ENCODE peak calls at places on chromosome 17, in eight cellular contexts. H is PC-9, Y is suprapubic skin, K is neural progenitor cell, P is GM12878, X is left lung, N is tibial nerve, F is fibroblast of lung. O is an unnamed sample.

GRCh38 chr17:30095507-30096244 is 20.9 kb upstream of the NSRP1 start:
- DNase-seq in H (peak; percentile 54), Y (no peak), K (peak; percentile 64), P (peak; percentile 36), X (no peak), N (peak; percentile 47), F (peak; percentile 80), O (peak; percentile 54)

GRCh38 chr17:82553210-82553930 is 33.8 kb downstream of the FOXK2 start:
- DNase-seq in H (no peak), Y (no peak), K (no peak), P (no peak), X (no peak), N (no peak), F (no peak), O (no peak)

GRCh38 chr17:38341035-38341721 is 2.6 kb downstream of the GPR179 start:
- DNase-seq in H (no peak), Y (no peak), K (peak; percentile 57), P (no peak), X (peak; percentile 81), N (peak; percentile 21), F (no peak), O (no peak)

GRCh38 chr17:82668631-82669099 is 20.4 kb upstream of the WDR45B start:
- DNase-seq in H (no peak), Y (no peak), K (peak; percentile 85), P (no peak), X (peak; percentile 88), N (no peak), F (peak; percentile 38), O (no peak)

GRCh38 chr17:7716901-7717755 is at the start of gene DNAH2:
- DNase-seq in H (peak; percentile 71), Y (no peak), K (peak; percentile 98), P (no peak), X (peak; percentile 89), N (peak; percentile 47), F (peak; percentile 96), O (peak; percentile 50)

GRCh38 chr17:14776791-14777190 is 475.9 kb downstream of the HS3ST3B1 start:
- DNase-seq in H (no peak), Y (no peak), K (no peak), P (no peak), X (no peak), N (no peak), F (peak; percentile 8), O (no peak)

GRCh38 chr17:69358688-69359596 is 32.0 kb upstream of the ABCA5 start:
- DNase-seq in H (no peak), Y (no peak), K (peak; percentile 61), P (peak; percentile 4), X (no peak), N (no peak), F (no peak), O (no peak)

GRCh38 chr17:45791935-45792334 is 7.8 kb downstream of the CRHR1 start:
- DNase-seq in H (peak; percentile 64), Y (no peak), K (no peak), P (no peak), X (peak; percentile 71), N (no peak), F (no peak), O (no peak)

GRCh38 chr17:57221366-57222350 is 34.7 kb upstream of the MSI2 start:
- DNase-seq in H (no peak), Y (no peak), K (no peak), P (no peak), X (no peak), N (no peak), F (no peak), O (no peak)

GRCh38 chr17:661509-661908 is 53.1 kb downstream of the VPS53 start:
- DNase-seq in H (no peak), Y (no peak), K (no peak), P (no peak), X (no peak), N (no peak), F (no peak), O (no peak)

GRCh38 chr17:4988168-4988567 is 693 bp upstream of the CAMTA2 start:
- DNase-seq in H (no peak), Y (no peak), K (no peak), P (no peak), X (no peak), N (no peak), F (no peak), O (no peak)

GRCh38 chr17:4986951-4987766 is at the start of gene CAMTA2:
- DNase-seq in H (peak; percentile 57), Y (peak; percentile 96), K (peak; percentile 87), P (no peak), X (peak; percentile 99), N (peak; percentile 93), F (peak; percentile 61), O (no peak)

GRCh38 chr17:4987767-4988083 is 250 bp upstream of the CAMTA2 start:
- DNase-seq in H (no peak), Y (no peak), K (no peak), P (no peak), X (no peak), N (no peak), F (peak; percentile 20), O (no peak)

GRCh38 chr17:4980644-4981216 is 6.7 kb downstream of the CAMTA2 start:
- DNase-seq in H (no peak), Y (no peak), K (peak; percentile 85), P (no peak), X (no peak), N (peak; percentile 71), F (peak; percentile 40), O (no peak)

GRCh38 chr17:4986403-4986802 is 1.1 kb downstream of the CAMTA2 start:
- DNase-seq in H (no peak), Y (no peak), K (no peak), P (no peak), X (no peak), N (no peak), F (no peak), O (no peak)
- H3K4me3 ChIP-seq in H (peak overlapping the region; percentile 95), Y (peak overlapping the region; percentile 84), K (peak overlapping the region; percentile 69), P (peak overlapping the region; percentile 74), X (peak overlapping the region; percentile 94), N (peak overlapping the region; percentile 93), F (peak overlapping the region; percentile 88), O (peak overlapping the region; percentile 66)

GRCh38 chr17:79255926-79256325 is 181.3 kb downstream of the ENGASE start:
- DNase-seq in H (no peak), Y (no peak), K (no peak), P (no peak), X (no peak), N (no peak), F (no peak), O (no peak)

GRCh38 chr17:79255471-79255870 is 180.8 kb downstream of the ENGASE start:
- DNase-seq in H (no peak), Y (no peak), K (no peak), P (no peak), X (no peak), N (no peak), F (no peak), O (no peak)

GRCh38 chr17:79258042-79258441 is 183.4 kb downstream of the ENGASE start:
- DNase-seq in H (no peak), Y (no peak), K (no peak), P (no peak), X (no peak), N (no peak), F (no peak), O (no peak)

GRCh38 chr17:79261361-79262072 is 186.9 kb downstream of the ENGASE start:
- DNase-seq in H (no peak), Y (no peak), K (no peak), P (no peak), X (no peak), N (no peak), F (no peak), O (no peak)

GRCh38 chr17:79258843-79259242 is 184.2 kb downstream of the ENGASE start:
- DNase-seq in H (no peak), Y (no peak), K (no peak), P (no peak), X (no peak), N (no peak), F (no peak), O (no peak)
- H3K27me3 ChIP-seq in H (peaks cover 95% of the 10 kb centered on the region), Y (peaks cover 88% of the 10 kb centered on the region), K (no peaks in the 10 kb centered on the region), P (peaks cover 4% of the 10 kb centered on the region), X (no peaks in the 10 kb centered on the region), N (peaks cover 52% of the 10 kb centered on the region), F (no peaks in the 10 kb centered on the region), O (peaks cover 23% of the 10 kb centered on the region)

GRCh38 chr17:77382966-77383612 is 242.3 kb downstream of the SEC14L1 start:
- DNase-seq in H (no peak), Y (no peak), K (no peak), P (no peak), X (no peak), N (no peak), F (peak; percentile 65), O (no peak)

GRCh38 chr17:77383613-77384608 is 243.1 kb downstream of the SEC14L1 start:
- DNase-seq in H (no peak), Y (no peak), K (no peak), P (no peak), X (no peak), N (no peak), F (no peak), O (no peak)

GRCh38 chr17:77381731-77382130 is 241.0 kb downstream of the SEC14L1 start:
- DNase-seq in H (no peak), Y (no peak), K (no peak), P (no peak), X (no peak), N (no peak), F (no peak), O (no peak)

GRCh38 chr17:77381185-77381700 is 240.5 kb downstream of the SEC14L1 start:
- DNase-seq in H (no peak), Y (no peak), K (no peak), P (no peak), X (no peak), N (no peak), F (no peak), O (no peak)

DNA sequence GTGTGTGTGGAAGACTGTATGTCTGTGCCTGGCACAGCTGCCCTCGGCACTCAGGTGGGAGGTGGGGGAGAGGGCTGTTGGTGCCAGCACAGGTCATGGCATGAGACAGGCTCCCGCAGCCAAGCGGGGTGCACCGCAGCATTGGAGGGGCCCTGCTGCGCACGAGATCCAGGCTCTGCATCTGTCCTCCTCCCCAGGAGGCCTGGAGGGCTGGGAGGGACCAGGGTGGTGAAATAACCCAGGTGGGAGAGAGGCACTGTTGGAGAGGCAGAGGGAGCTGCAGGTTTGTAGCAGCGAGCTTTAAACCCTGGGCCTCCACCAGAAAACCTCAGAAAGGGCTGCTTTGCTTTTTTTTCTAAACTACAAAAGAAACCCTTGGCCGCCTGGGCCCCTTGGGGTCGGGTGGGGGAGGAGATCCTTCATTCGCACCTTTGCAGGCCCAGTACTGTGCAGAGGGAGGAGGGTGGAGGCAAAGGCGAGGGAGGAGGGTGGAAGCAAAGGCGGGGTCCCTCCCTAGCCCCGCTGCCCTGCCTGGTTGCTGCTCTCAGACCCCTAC is 241.7 kb downstream of the SEC14L1 start:
- DNase-seq in H (no peak), Y (no peak), K (peak; percentile 51), P (no peak), X (no peak), N (no peak), F (no peak), O (no peak)
- TF ChIP-seq CTCF in H (no peak), Y (no peak), K (no peak), P (peak; percentile 14), X (no peak), N (no peak), F (no peak), O (no peak)

DNA sequence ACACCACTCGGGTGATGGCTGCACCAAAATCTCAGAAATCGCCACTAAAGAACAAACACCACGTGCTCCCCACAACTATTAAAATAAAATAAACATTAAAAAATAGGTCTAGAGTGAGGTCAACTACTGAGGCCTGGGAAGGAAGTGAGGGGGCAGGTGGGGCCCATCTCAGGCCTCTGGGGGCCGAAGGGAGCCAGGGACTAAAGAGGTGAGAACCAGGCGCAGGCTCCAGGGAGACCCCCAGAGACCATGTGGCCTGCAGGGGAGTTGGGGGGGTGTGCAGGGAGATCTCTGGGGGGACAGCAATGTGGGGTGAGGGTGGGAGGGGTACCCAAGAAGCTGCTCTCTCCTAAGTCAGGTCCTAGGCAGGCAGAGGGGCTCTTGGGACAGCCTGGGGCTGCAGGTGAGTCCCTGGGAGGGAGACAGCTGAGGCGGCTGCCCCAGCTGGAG is 111.3 kb upstream of the SMURF2 start:
- DNase-seq in H (no peak), Y (peak; percentile 48), K (no peak), P (no peak), X (no peak), N (no peak), F (no peak), O (no peak)
- H3K4me3 ChIP-seq in H (peak overlapping the region; percentile 71), Y (no peak overlapping the region), K (peak overlapping the region; percentile 50), P (no peak overlapping the region), X (peak overlapping the region; percentile 26), N (no peak overlapping the region), F (no peak overlapping the region), O (peak overlapping the region; percentile 29)

O was measured in kidney epithelial cell.